ENCODE peak calls at places on chromosomes 13 and 19, in five cellular contexts. One of them, this sample, is unnamed.
A peak's percentile ranks its signal among the peaks of the same experiment; 100 is the strongest.

GRCh38 chr19:41702208-41702651 is 6.2 kb upstream of the CEACAM5 start:
- DNase-seq in K562: no peak
- DNase-seq in GM12878: no peak
- DNase-seq in H1: no peak
- DNase-seq in HepG2: no peak
- DNase-seq in this sample: peak; percentile 85

GRCh38 chr13:51240888-51241475 is 18.8 kb downstream of the FAM124A start:
- DNase-seq in K562: no peak
- DNase-seq in GM12878: no peak
- DNase-seq in H1: peak; percentile 41
- DNase-seq in HepG2: no peak
- DNase-seq in this sample: no peak

GRCh38 chr19:29620931-29621351 is 14.9 kb downstream of the POP4 start:
- DNase-seq in K562: no peak
- DNase-seq in GM12878: no peak
- DNase-seq in H1: no peak
- DNase-seq in HepG2: no peak
- DNase-seq in this sample: no peak

GRCh38 chr19:49590971-49591730 is at the start of gene PRR12:
- DNase-seq in K562: peak; percentile 87
- DNase-seq in GM12878: no peak
- DNase-seq in H1: peak; percentile 77
- DNase-seq in HepG2: peak; percentile 61
- DNase-seq in this sample: peak; percentile 96

GRCh38 chr19:806815-807421 is 9.7 kb downstream of the PTBP1 start:
- DNase-seq in K562: peak; percentile 24
- DNase-seq in GM12878: no peak
- DNase-seq in H1: no peak
- DNase-seq in HepG2: no peak
- DNase-seq in this sample: no peak

GRCh38 chr19:5968431-5969373 is 9.2 kb downstream of the RANBP3 start:
- DNase-seq in K562: no peak
- DNase-seq in GM12878: no peak
- DNase-seq in H1: no peak
- DNase-seq in HepG2: peak; percentile 41
- DNase-seq in this sample: no peak

GRCh38 chr19:27779953-27780352 is 1433.0 kb downstream of the UQCRFS1 start:
- DNase-seq in K562: no peak
- DNase-seq in GM12878: no peak
- DNase-seq in H1: no peak
- DNase-seq in HepG2: no peak
- DNase-seq in this sample: no peak

GRCh38 chr19:31312004-31312403 is 37.2 kb downstream of the TSHZ3 start:
- DNase-seq in K562: no peak
- DNase-seq in GM12878: no peak
- DNase-seq in H1: no peak
- DNase-seq in HepG2: no peak
- DNase-seq in this sample: no peak

GRCh38 chr19:16327911-16328823 is 3.5 kb downstream of the KLF2 start:
- DNase-seq in K562: no peak
- DNase-seq in GM12878: no peak
- DNase-seq in H1: no peak
- DNase-seq in HepG2: no peak
- DNase-seq in this sample: peak; percentile 32

GRCh38 chr13:110965038-110965754 is 50.3 kb upstream of the ANKRD10 start:
- DNase-seq in K562: peak; percentile 28
- DNase-seq in GM12878: peak; percentile 79
- DNase-seq in H1: no peak
- DNase-seq in HepG2: peak; percentile 68
- DNase-seq in this sample: peak; percentile 28

GRCh38 chr13:28349901-28350654 is 144.8 kb downstream of the FLT1 start:
- DNase-seq in K562: no peak
- DNase-seq in GM12878: no peak
- DNase-seq in H1: no peak
- DNase-seq in HepG2: no peak
- DNase-seq in this sample: no peak

GRCh38 chr13:48094404-48094780 is 512 bp downstream of the MED4 start:
- DNase-seq in K562: no peak
- DNase-seq in GM12878: no peak
- DNase-seq in H1: no peak
- DNase-seq in HepG2: no peak
- DNase-seq in this sample: no peak

GRCh38 chr19:33529094-33529676 is 7.6 kb upstream of the PEPD start:
- DNase-seq in K562: no peak
- DNase-seq in GM12878: no peak
- DNase-seq in H1: no peak
- DNase-seq in HepG2: no peak
- DNase-seq in this sample: no peak

GRCh38 chr13:39257642-39258041 is 219.4 kb downstream of the NHLRC3 start:
- DNase-seq in K562: no peak
- DNase-seq in GM12878: no peak
- DNase-seq in H1: no peak
- DNase-seq in HepG2: no peak
- DNase-seq in this sample: no peak

GRCh38 chr19:10888421-10888866 is 17.1 kb downstream of the CARM1 start:
- DNase-seq in K562: no peak
- DNase-seq in GM12878: no peak
- DNase-seq in H1: no peak
- DNase-seq in HepG2: no peak
- DNase-seq in this sample: no peak

GRCh38 chr19:16382775-16383543 is 58.3 kb downstream of the KLF2 start:
- DNase-seq in K562: peak; percentile 75
- DNase-seq in GM12878: no peak
- DNase-seq in H1: peak; percentile 91
- DNase-seq in HepG2: peak; percentile 36
- DNase-seq in this sample: peak; percentile 81

GRCh38 chr19:52343548-52343947 is 7.5 kb downstream of the ZNF610 start:
- DNase-seq in K562: peak; percentile 62
- DNase-seq in GM12878: no peak
- DNase-seq in H1: peak; percentile 84
- DNase-seq in HepG2: peak; percentile 15
- DNase-seq in this sample: peak; percentile 40

GRCh38 chr19:41334793-41335192 is 18.9 kb downstream of the TGFB1 start:
- DNase-seq in K562: no peak
- DNase-seq in GM12878: no peak
- DNase-seq in H1: no peak
- DNase-seq in HepG2: no peak
- DNase-seq in this sample: no peak

GRCh38 chr19:2887391-2887914 is 13.3 kb upstream of the ZNF57 start:
- DNase-seq in K562: peak; percentile 46
- DNase-seq in GM12878: no peak
- DNase-seq in H1: peak; percentile 51
- DNase-seq in HepG2: peak; percentile 76
- DNase-seq in this sample: peak; percentile 46

GRCh38 chr19:50844296-50844935 is 10.3 kb upstream of the KLK3 start:
- DNase-seq in K562: no peak
- DNase-seq in GM12878: no peak
- DNase-seq in H1: no peak
- DNase-seq in HepG2: no peak
- DNase-seq in this sample: no peak

GRCh38 chr13:30792257-30793000 is 57.1 kb downstream of the ALOX5AP start:
- DNase-seq in K562: no peak
- DNase-seq in GM12878: no peak
- DNase-seq in H1: no peak
- DNase-seq in HepG2: peak; percentile 61
- DNase-seq in this sample: peak; percentile 33

GRCh38 chr13:41231786-41232185 is 31.6 kb downstream of the MTRF1 start:
- DNase-seq in K562: no peak
- DNase-seq in GM12878: peak; percentile 24
- DNase-seq in H1: no peak
- DNase-seq in HepG2: peak; percentile 28
- DNase-seq in this sample: no peak

GRCh38 chr19:33860691-33861090 is 64.0 kb downstream of the KCTD15 start:
- DNase-seq in K562: no peak
- DNase-seq in GM12878: no peak
- DNase-seq in H1: no peak
- DNase-seq in HepG2: no peak
- DNase-seq in this sample: peak; percentile 30

GRCh38 chr19:41371541-41371940 is 4.8 kb upstream of the TMEM91 start:
- DNase-seq in K562: no peak
- DNase-seq in GM12878: no peak
- DNase-seq in H1: no peak
- DNase-seq in HepG2: no peak
- DNase-seq in this sample: no peak

GRCh38 chr13:79171131-79172061 is 234.7 kb downstream of the RBM26 start:
- DNase-seq in K562: no peak
- DNase-seq in GM12878: no peak
- DNase-seq in H1: no peak
- DNase-seq in HepG2: no peak
- DNase-seq in this sample: no peak

GRCh38 chr19:46201413-46202310 is 27.9 kb upstream of the IGFL1 start:
- DNase-seq in K562: no peak
- DNase-seq in GM12878: no peak
- DNase-seq in H1: no peak
- DNase-seq in HepG2: no peak
- DNase-seq in this sample: no peak
- H3K4me1 ChIP-seq in K562: peaks cover 5% of the 10 kb centered on the region
- H3K4me1 ChIP-seq in GM12878: no peaks in the 10 kb centered on the region
- H3K4me1 ChIP-seq in H1: no peaks in the 10 kb centered on the region
- H3K4me1 ChIP-seq in HepG2: no peaks in the 10 kb centered on the region
- H3K4me1 ChIP-seq in this sample: peaks cover 89% of the 10 kb centered on the region

DNA sequence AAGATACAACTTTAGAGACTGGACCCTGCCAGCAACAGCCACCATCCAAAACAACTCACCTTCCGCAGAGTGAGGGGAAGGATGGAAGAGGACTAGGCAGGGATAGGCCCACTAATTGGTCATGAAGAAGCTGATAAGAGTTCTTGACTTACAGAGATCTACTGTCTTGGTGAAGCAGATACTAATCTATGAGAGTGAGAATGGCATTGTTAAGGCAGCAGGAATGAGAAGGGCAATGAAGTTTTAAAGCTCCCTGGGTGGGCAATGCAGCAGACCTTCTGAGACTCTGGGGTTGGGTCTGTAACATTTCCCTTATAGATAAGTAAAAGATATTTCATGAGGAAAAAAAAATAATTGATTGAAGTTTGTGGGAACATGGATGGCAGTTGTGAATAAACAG is 63.7 kb downstream of the KLF12 start:
- DNase-seq in K562: no peak
- DNase-seq in GM12878: no peak
- DNase-seq in H1: no peak
- DNase-seq in HepG2: no peak
- DNase-seq in this sample: no peak
- TF ChIP-seq KDM1A in K562: no peak
- TF ChIP-seq KDM1A in GM12878: no peak
- TF ChIP-seq KDM1A in H1: no peak
- TF ChIP-seq KDM1A in HepG2: no peak
- TF ChIP-seq KDM1A in this sample: no peak

GRCh38 chr13:44354322-44354721 is 19.3 kb upstream of the SERP2 start:
- DNase-seq in K562: no peak
- DNase-seq in GM12878: no peak
- DNase-seq in H1: no peak
- DNase-seq in HepG2: no peak
- DNase-seq in this sample: no peak
- H3K4me1 ChIP-seq in K562: peaks cover 3% of the 10 kb centered on the region
- H3K4me1 ChIP-seq in GM12878: no peaks in the 10 kb centered on the region
- H3K4me1 ChIP-seq in H1: no peaks in the 10 kb centered on the region
- H3K4me1 ChIP-seq in HepG2: peaks cover 6% of the 10 kb centered on the region
- H3K4me1 ChIP-seq in this sample: peaks cover 10% of the 10 kb centered on the region

DNA sequence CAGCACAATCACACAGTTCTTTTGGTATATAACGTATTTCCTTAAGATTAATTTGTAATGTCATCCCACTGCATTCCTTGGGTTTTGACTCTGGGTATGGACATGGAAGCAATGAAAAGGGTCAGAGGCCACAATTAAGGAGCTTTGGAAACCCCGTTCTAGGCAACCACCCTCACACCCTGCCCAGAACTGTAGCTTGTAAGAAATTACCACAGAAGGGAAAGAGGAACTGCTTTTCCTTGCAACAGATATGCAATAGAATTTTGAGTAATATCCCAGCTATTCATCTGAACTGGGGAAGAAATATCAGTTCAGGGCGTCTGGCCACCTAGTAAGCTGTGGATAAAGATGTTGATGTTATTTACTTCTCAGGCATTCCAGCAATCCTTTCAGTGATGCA is 980 bp upstream of the CLC start:
- DNase-seq in K562: no peak
- DNase-seq in GM12878: no peak
- DNase-seq in H1: no peak
- DNase-seq in HepG2: no peak
- DNase-seq in this sample: no peak
- TF ChIP-seq KDM1A in K562: no peak
- TF ChIP-seq KDM1A in GM12878: no peak
- TF ChIP-seq KDM1A in H1: no peak
- TF ChIP-seq KDM1A in HepG2: no peak
- TF ChIP-seq KDM1A in this sample: no peak

GRCh38 chr13:54489359-54489758 is 1460.7 kb downstream of the OLFM4 start:
- DNase-seq in K562: no peak
- DNase-seq in GM12878: no peak
- DNase-seq in H1: no peak
- DNase-seq in HepG2: no peak
- DNase-seq in this sample: no peak

GRCh38 chr13:54492995-54493394 is 1464.4 kb downstream of the OLFM4 start:
- DNase-seq in K562: no peak
- DNase-seq in GM12878: no peak
- DNase-seq in H1: no peak
- DNase-seq in HepG2: no peak
- DNase-seq in this sample: no peak
- H3K4me1 ChIP-seq in K562: no peaks in the 10 kb centered on the region
- H3K4me1 ChIP-seq in GM12878: no peaks in the 10 kb centered on the region
- H3K4me1 ChIP-seq in H1: no peaks in the 10 kb centered on the region
- H3K4me1 ChIP-seq in HepG2: no peaks in the 10 kb centered on the region
- H3K4me1 ChIP-seq in this sample: no peaks in the 10 kb centered on the region

GRCh38 chr13:109427148-109427547 is 359.2 kb downstream of the IRS2 start:
- DNase-seq in K562: no peak
- DNase-seq in GM12878: no peak
- DNase-seq in H1: no peak
- DNase-seq in HepG2: no peak
- DNase-seq in this sample: no peak
- TF ChIP-seq KDM1A in K562: no peak
- TF ChIP-seq KDM1A in GM12878: no peak
- TF ChIP-seq KDM1A in H1: no peak
- TF ChIP-seq KDM1A in HepG2: no peak
- TF ChIP-seq KDM1A in this sample: no peak

GRCh38 chr19:4645718-4646117 is 6.4 kb downstream of the TNFAIP8L1 start:
- DNase-seq in K562: no peak
- DNase-seq in GM12878: no peak
- DNase-seq in H1: no peak
- DNase-seq in HepG2: no peak
- DNase-seq in this sample: no peak
- H3K4me1 ChIP-seq in K562: peaks cover 25% of the 10 kb centered on the region
- H3K4me1 ChIP-seq in GM12878: peaks cover 13% of the 10 kb centered on the region
- H3K4me1 ChIP-seq in H1: no peaks in the 10 kb centered on the region
- H3K4me1 ChIP-seq in HepG2: peaks cover 12% of the 10 kb centered on the region
- H3K4me1 ChIP-seq in this sample: no peaks in the 10 kb centered on the region

This sample was measured in A549.